ENCODE peak calls at places on chromosome 20, in four cellular contexts. C is iPS-NIHi11, S is AG08395, B is endothelial cell. Y is an unnamed sample.

GRCh38 chr20:53743607-53744260 is 150.1 kb upstream of the ZNF217 start:
- DNase-seq in B (no peak), S (no peak), C (no peak), Y (no peak)

GRCh38 chr20:59481082-59482018 is 123.0 kb upstream of the PHACTR3 start:
- DNase-seq in C (no peak), S (no peak), B (no peak), Y (no peak)

GRCh38 chr20:14622796-14623195 is 285.4 kb upstream of the FLRT3 start:
- DNase-seq in B (no peak), S (peak), C (peak), Y (peak)

GRCh38 chr20:1333462-1334369 is 4.8 kb upstream of the SDCBP2 start:
- DNase-seq in C (no peak), S (peak), B (no peak), Y (no peak)

GRCh38 chr20:52231230-52231746 is 39.7 kb upstream of the ZFP64 start:
- DNase-seq in S (no peak), C (no peak), B (no peak), Y (no peak)

GRCh38 chr20:60649541-60649940 is 602.5 kb upstream of the CDH4 start:
- DNase-seq in B (no peak), S (no peak), C (no peak), Y (no peak)

GRCh38 chr20:63315982-63316491 is 23.1 kb downstream of the COL20A1 start:
- DNase-seq in C (no peak), S (no peak), B (no peak), Y (no peak)

GRCh38 chr20:39271205-39271604 is 309.1 kb downstream of the DHX35 start:
- DNase-seq in S (no peak), C (no peak), B (no peak), Y (no peak)

GRCh38 chr20:50487397-50487796 is 22.8 kb upstream of the PTPN1 start:
- DNase-seq in S (no peak), C (no peak), B (no peak), Y (no peak)

GRCh38 chr20:38471987-38472512 is 593 bp upstream of the RALGAPB start:
- DNase-seq in S (no peak), B (no peak), C (no peak), Y (no peak)

GRCh38 chr20:24778585-24779031 is 170.5 kb upstream of the CST7 start:
- DNase-seq in B (no peak), C (no peak), S (no peak), Y (no peak)

GRCh38 chr20:25277941-25278521 is 30.1 kb downstream of the PYGB start:
- DNase-seq in S (no peak), B (no peak), C (no peak), Y (no peak)

GRCh38 chr20:39885975-39886649 is 802.9 kb downstream of the MAFB start:
- DNase-seq in C (peak), B (peak), S (peak), Y (peak)

GRCh38 chr20:20010639-20011500 is 6.3 kb upstream of the NAA20 start:
- DNase-seq in S (peak), B (no peak), C (no peak), Y (peak)

GRCh38 chr20:51802170-51802745 is at the start of gene SALL4:
- DNase-seq in C (peak), S (no peak), B (peak), Y (no peak)

GRCh38 chr20:31682352-31682751 is 40.3 kb downstream of the BCL2L1 start:
- DNase-seq in C (no peak), S (no peak), B (no peak), Y (no peak)

GRCh38 chr20:58709703-58710039 is 17.1 kb downstream of the NPEPL1 start:
- DNase-seq in S (no peak), C (no peak), B (no peak), Y (no peak)

GRCh38 chr20:32336918-32337347 is 21.2 kb upstream of the ASXL1 start:
- DNase-seq in C (peak), B (no peak), S (peak), Y (no peak)

GRCh38 chr20:45888681-45889080 is 1.3 kb upstream of the SPATA25 start:
- DNase-seq in C (no peak), S (no peak), B (no peak), Y (no peak)

GRCh38 chr20:58144071-58144470 is 84.4 kb downstream of the ANKRD60 start:
- DNase-seq in S (no peak), B (no peak), C (no peak), Y (no peak)

GRCh38 chr20:16752901-16753300 is 4.7 kb downstream of the OTOR start:
- DNase-seq in S (no peak), B (no peak), C (no peak), Y (no peak)

GRCh38 chr20:35055445-35056276 is 36.9 kb downstream of the TRPC4AP start:
- DNase-seq in S (peak), B (no peak), C (no peak), Y (peak)

GRCh38 chr20:46022411-46023147 is 6.4 kb upstream of the SLC12A5 start:
- DNase-seq in C (peak), B (peak), S (peak), Y (no peak)

GRCh38 chr20:47455133-47456040 is 46.3 kb upstream of the NCOA3 start:
- DNase-seq in B (no peak), C (no peak), S (no peak), Y (no peak)

GRCh38 chr20:51116765-51117686 is 94.1 kb upstream of the KCNG1 start:
- DNase-seq in C (no peak), B (no peak), S (no peak), Y (no peak)

GRCh38 chr20:48970681-48971370 is 49.3 kb downstream of the ARFGEF2 start:
- DNase-seq in B (no peak), C (no peak), S (no peak), Y (no peak)

GRCh38 chr20:56722042-56722441 is 92.9 kb downstream of the TFAP2C start:
- DNase-seq in C (no peak), S (peak), B (no peak), Y (no peak)

GRCh38 chr20:50366270-50367103 is 143.7 kb upstream of the PTPN1 start:
- DNase-seq in B (no peak), C (no peak), S (no peak), Y (no peak)

GRCh38 chr20:4717816-4718215 is 3.9 kb upstream of the PRND start:
- DNase-seq in C (no peak), B (no peak), S (no peak), Y (no peak)